ENCODE peak calls at places on chromosomes 3 and 15, in six cellular contexts. G, Y, W, A, D and E are unnamed samples.

GRCh38 chr3:53039376-53039752 is 6.5 kb downstream of the SFMBT1 start:
- DNase-seq in G (no peak), D (no peak), A (no peak), W (no peak), Y (no peak), E (no peak)

GRCh38 chr3:124282751-124283643 is 291.1 kb upstream of the ROPN1 start:
- DNase-seq in G (no peak), W (no peak), A (no peak), D (no peak), Y (no peak), E (no peak)

GRCh38 chr15:20358066-20358780 is 183.4 kb downstream of the GOLGA6L6 start:
- DNase-seq in D (peak), W (no peak), G (no peak), A (no peak), Y (peak), E (peak)

GRCh38 chr3:101926594-101927105 is 77.3 kb downstream of the NFKBIZ start:
- DNase-seq in D (no peak), A (no peak), W (no peak), Y (no peak), G (peak), E (no peak)

GRCh38 chr15:68566377-68566954 is 12.3 kb upstream of the CORO2B start:
- DNase-seq in G (no peak), A (no peak), D (no peak), Y (no peak), W (no peak), E (no peak)

GRCh38 chr3:123929325-123929724 is 31.7 kb downstream of the CCDC14 start:
- DNase-seq in W (no peak), Y (no peak), A (no peak), G (no peak), D (no peak), E (no peak)

GRCh38 chr15:35427091-35427490 is 118.9 kb downstream of the DPH6 start:
- DNase-seq in A (no peak), Y (no peak), G (peak), D (no peak), W (no peak), E (no peak)

GRCh38 chr15:23897091-23897490 is 210.0 kb upstream of the NDN start:
- DNase-seq in A (no peak), G (no peak), Y (no peak), W (no peak), D (no peak), E (no peak)

GRCh38 chr3:52507359-52507758 is 12.2 kb downstream of the STAB1 start:
- DNase-seq in G (peak), W (no peak), A (no peak), Y (no peak), D (no peak), E (no peak)

GRCh38 chr3:175238848-175239247 is 379.7 kb downstream of the NAALADL2 start:
- DNase-seq in Y (no peak), W (no peak), G (no peak), A (no peak), D (no peak), E (no peak)

GRCh38 chr3:130093741-130094391 is 12.2 kb downstream of the ALG1L2 start:
- DNase-seq in A (no peak), Y (no peak), D (no peak), G (no peak), W (peak), E (no peak)

GRCh38 chr15:56496635-56497034 is 31.7 kb upstream of the MNS1 start:
- DNase-seq in G (peak), W (no peak), A (peak), Y (no peak), D (no peak), E (no peak)

GRCh38 chr3:346186-346585 is 149.6 kb downstream of the CHL1 start:
- DNase-seq in G (peak), D (no peak), A (no peak), Y (no peak), W (no peak), E (no peak)

GRCh38 chr3:84959470-84960380 is 936 bp downstream of the CADM2 start:
- DNase-seq in W (no peak), D (no peak), A (peak), G (no peak), Y (no peak), E (peak)

GRCh38 chr15:78004919-78005634 is 72.4 kb downstream of the TBC1D2B start:
- DNase-seq in A (no peak), G (peak), W (peak), D (peak), Y (peak), E (peak)

GRCh38 chr15:45448516-45448915 is 70.2 kb upstream of the GATM start:
- DNase-seq in Y (no peak), G (no peak), A (no peak), D (no peak), W (peak), E (no peak)

GRCh38 chr15:81982808-81983207 is 63.0 kb downstream of the MEX3B start:
- DNase-seq in W (no peak), A (no peak), D (no peak), G (no peak), Y (no peak), E (no peak)
- TF ChIP-seq CTCF in W (no peak), A (no peak), D (no peak), G (no peak), Y (no peak), E (no peak)

DNA sequence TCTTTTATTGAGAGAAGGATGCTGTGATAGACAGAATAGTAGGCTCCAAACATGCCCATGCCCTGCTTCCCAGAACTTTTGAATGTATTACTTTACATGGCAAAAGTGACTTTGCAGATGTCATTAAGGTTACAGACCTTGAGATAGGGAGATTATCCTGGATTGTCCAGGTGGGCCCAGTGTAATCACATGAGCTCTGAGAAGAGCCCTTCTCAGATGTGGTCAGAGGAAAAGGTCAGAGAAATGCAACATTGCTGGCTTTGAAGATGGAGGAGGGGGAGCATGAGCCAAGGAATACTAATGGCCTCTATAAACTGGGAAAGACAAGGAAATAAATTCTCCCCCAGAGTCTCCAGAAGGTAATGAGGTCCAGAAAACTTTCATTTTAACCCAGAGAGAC is 45.8 kb upstream of the LYZL4 start:
- DNase-seq in A (no peak), Y (no peak), D (no peak), G (no peak), W (no peak), E (no peak)
- TF ChIP-seq CTCF in A (no peak), Y (no peak), D (no peak), G (no peak), W (no peak), E (no peak)

DNA sequence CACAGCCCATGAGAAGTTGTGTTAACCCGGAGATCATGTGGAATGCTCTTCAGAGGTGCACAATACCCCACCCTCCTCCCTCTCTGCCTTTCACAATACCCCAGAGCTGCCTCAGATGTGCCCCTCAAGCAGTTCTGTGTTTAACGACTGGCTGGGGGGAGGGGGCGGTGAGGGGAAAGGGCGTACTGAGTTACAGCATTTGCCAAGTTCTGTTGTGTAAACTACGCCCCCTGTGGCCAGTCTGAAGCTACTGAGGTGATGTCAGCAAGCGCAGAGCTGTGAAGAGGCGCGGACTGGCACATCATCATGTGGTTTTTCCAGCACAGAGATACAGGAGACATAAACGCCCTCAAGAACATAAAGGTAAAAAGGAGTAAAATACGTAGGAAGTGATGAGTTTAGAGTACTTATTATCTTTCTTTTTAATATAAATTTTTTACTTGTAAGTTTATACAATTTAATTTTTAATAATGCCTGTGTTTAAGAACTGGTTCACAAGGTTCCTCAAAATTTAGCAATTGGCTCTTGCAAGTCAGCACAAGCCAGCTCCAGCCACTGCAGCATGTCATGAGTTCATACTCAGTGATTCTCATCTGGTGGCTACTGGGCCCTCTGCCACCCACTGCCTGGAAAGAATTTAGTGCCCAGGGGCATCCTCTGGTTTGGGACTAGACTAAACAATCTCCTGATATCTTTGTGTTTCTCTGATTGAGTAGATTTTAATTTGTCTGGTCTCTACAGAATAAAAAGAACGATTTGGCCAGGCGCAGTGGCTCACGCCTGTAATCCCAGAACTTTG is 1.7 kb downstream of the EPB42 start:
- DNase-seq in G (peak), Y (no peak), D (no peak), W (no peak), A (peak), E (no peak)
- TF ChIP-seq CTCF in G (peak), Y (no peak), D (no peak), W (no peak), A (peak), E (no peak)

GRCh38 chr3:69016102-69016501 is 2.6 kb upstream of the EOGT start:
- DNase-seq in W (no peak), D (no peak), G (no peak), Y (no peak), A (no peak), E (no peak)

GRCh38 chr3:69016901-69017300 is 3.4 kb upstream of the EOGT start:
- DNase-seq in D (no peak), W (no peak), G (no peak), A (no peak), Y (no peak), E (no peak)

GRCh38 chr3:69020857-69021256 is 7.4 kb upstream of the EOGT start:
- DNase-seq in Y (no peak), G (no peak), D (no peak), A (no peak), W (no peak), E (no peak)

DNA sequence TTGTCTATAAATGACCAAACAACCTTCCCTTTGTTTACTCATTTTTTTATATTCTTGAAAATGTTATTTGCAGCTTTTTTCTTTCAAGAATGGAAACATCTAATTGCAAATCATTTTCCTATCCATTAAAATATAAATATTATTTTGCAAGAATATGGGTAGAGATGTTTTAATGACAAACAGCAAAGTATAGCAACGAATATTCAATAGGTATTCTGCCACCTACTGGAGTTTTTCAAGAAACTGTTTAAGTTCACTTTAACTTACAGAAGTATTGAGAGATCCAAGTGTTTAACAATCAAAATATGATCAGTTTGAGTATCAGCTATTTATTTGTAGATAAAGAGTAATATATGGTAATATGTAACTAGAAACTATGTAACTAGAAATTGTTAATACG is 6.9 kb upstream of the EOGT start:
- DNase-seq in Y (no peak), G (no peak), W (no peak), A (no peak), D (no peak), E (no peak)
- TF ChIP-seq CTCF in Y (no peak), G (peak), W (no peak), A (peak), D (no peak), E (no peak)